ENCODE peak calls at places on chromosome 2, in five cellular contexts. B is CD8-positive, alpha-beta memory T cell; F is EL; L is right lobe of liver; W is ACHN. E is an unnamed sample.

GRCh38 chr2:237403024-237403882 is 10.7 kb downstream of the COL6A3 start:
- DNase-seq in F (peak), W (no peak), L (no peak), B (no peak), E (peak)

GRCh38 chr2:201228912-201229290 is 31.4 kb upstream of the CASP8 start:
- DNase-seq in L (no peak), B (no peak), W (no peak), F (no peak), E (no peak)

GRCh38 chr2:216034065-216034464 is 20.7 kb upstream of the MREG start:
- DNase-seq in B (peak), F (peak), W (peak), L (peak), E (peak)

GRCh38 chr2:159065313-159065712 is 96.9 kb downstream of the TANC1 start:
- DNase-seq in W (no peak), L (no peak), B (no peak), F (peak), E (peak)

GRCh38 chr2:198700330-198700729 is 757.4 kb downstream of the SATB2 start:
- DNase-seq in B (no peak), W (no peak), F (no peak), L (no peak), E (no peak)

GRCh38 chr2:145752091-145752806 is 1232.3 kb upstream of the ZEB2 start:
- DNase-seq in F (peak), L (no peak), B (no peak), W (peak), E (peak)

GRCh38 chr2:43305006-43305405 is 78.6 kb upstream of the ZFP36L2 start:
- DNase-seq in B (no peak), W (no peak), F (no peak), L (no peak), E (no peak)

GRCh38 chr2:118012778-118013177 is 1.1 kb downstream of the CCDC93 start:
- DNase-seq in W (no peak), L (no peak), F (no peak), B (no peak), E (peak)

GRCh38 chr2:95578529-95578928 is 13.3 kb upstream of the TRIM43 start:
- DNase-seq in F (no peak), L (no peak), B (no peak), W (no peak), E (peak)

GRCh38 chr2:178177066-178177679 is 17.1 kb upstream of the OSBPL6 start:
- DNase-seq in F (peak), B (no peak), W (peak), L (no peak), E (peak)

GRCh38 chr2:183505911-183506310 is 381.7 kb downstream of the NUP35 start:
- DNase-seq in F (no peak), L (no peak), W (no peak), B (no peak), E (no peak)

GRCh38 chr2:8502316-8502715 is 179.5 kb upstream of the ID2 start:
- DNase-seq in W (no peak), L (no peak), B (no peak), F (no peak), E (no peak)

GRCh38 chr2:98505311-98505808 is 60.7 kb downstream of the INPP4A start:
- DNase-seq in F (no peak), L (peak), B (no peak), W (no peak), E (no peak)

GRCh38 chr2:208311321-208311720 is 45.3 kb downstream of the PIKFYVE start:
- DNase-seq in L (no peak), W (no peak), F (no peak), B (no peak), E (no peak)

GRCh38 chr2:132923787-132924186 is 253.8 kb upstream of the LYPD1 start:
- DNase-seq in B (no peak), F (peak), W (no peak), L (no peak), E (peak)

GRCh38 chr2:231764752-231765151 is 16.3 kb downstream of the PDE6D start:
- DNase-seq in L (no peak), W (peak), B (no peak), F (peak), E (no peak)

GRCh38 chr2:182784777-182785176 is 68.7 kb downstream of the DNAJC10 start:
- DNase-seq in L (no peak), B (no peak), F (peak), W (peak), E (no peak)

GRCh38 chr2:98333922-98334321 is 12.3 kb upstream of the CNGA3 start:
- DNase-seq in L (no peak), W (no peak), F (peak), B (no peak), E (no peak)

GRCh38 chr2:224645722-224646121 is 60.6 kb upstream of the CUL3 start:
- DNase-seq in B (no peak), W (no peak), F (no peak), L (no peak), E (no peak)

GRCh38 chr2:60699617-60700016 is 56.5 kb upstream of the PAPOLG start:
- DNase-seq in L (no peak), B (no peak), F (no peak), W (no peak), E (no peak)

GRCh38 chr2:129891341-129892320 is 87.8 kb upstream of the RAB6C start:
- DNase-seq in W (no peak), F (no peak), B (no peak), L (no peak), E (no peak)

GRCh38 chr2:207352978-207353377 is 176.8 kb upstream of the CREB1 start:
- DNase-seq in F (no peak), L (no peak), W (no peak), B (no peak), E (peak)

GRCh38 chr2:68272246-68272987 is 20.1 kb upstream of the PPP3R1 start:
- DNase-seq in L (no peak), W (no peak), B (no peak), F (no peak), E (no peak)

GRCh38 chr2:234836251-234836650 is 115.6 kb upstream of the SH3BP4 start:
- DNase-seq in L (no peak), F (no peak), B (no peak), W (no peak), E (no peak)

GRCh38 chr2:54185105-54185504 is 69.7 kb downstream of the ACYP2 start:
- DNase-seq in L (no peak), B (no peak), F (no peak), W (no peak), E (no peak)

GRCh38 chr2:102194609-102195268 is 7.9 kb downstream of the IL1RL2 start:
- DNase-seq in W (no peak), F (no peak), L (no peak), B (no peak), E (no peak)

GRCh38 chr2:241112046-241112445 is 10.0 kb upstream of the MTERF4 start:
- DNase-seq in W (no peak), L (no peak), F (no peak), B (no peak), E (no peak)

GRCh38 chr2:238462782-238463396 is 36.2 kb downstream of the ASB1 start:
- DNase-seq in F (peak), W (peak), B (no peak), L (no peak), E (peak)

GRCh38 chr2:38176619-38177021 is 100.7 kb upstream of the CYP1B1 start:
- DNase-seq in F (peak), W (no peak), L (no peak), B (no peak), E (peak)

GRCh38 chr2:120064664-120065063 is 51.8 kb downstream of the EPB41L5 start:
- DNase-seq in L (no peak), F (no peak), W (no peak), B (no peak), E (no peak)